ENCODE peak calls at places on chromosome 1, in seven cellular contexts. One of them, this sample, is unnamed. For H3K4me1 and H3K36me3, the result is how much of the 10 kb centered on the place peaks cover.

GRCh38 chr1:235079443-235079967 is 49.1 kb downstream of the TOMM20 start:
- DNase-seq in heart left ventricle: no peak
- DNase-seq in uterus: no peak
- DNase-seq in GM23248: peak
- DNase-seq in stomach: peak
- DNase-seq in SJSA1: no peak
- DNase-seq in astrocyte: peak
- DNase-seq in this sample: no peak

GRCh38 chr1:87334351-87335174 is 5.9 kb downstream of the LMO4 start:
- DNase-seq in heart left ventricle: no peak
- DNase-seq in uterus: peak
- DNase-seq in GM23248: peak
- DNase-seq in stomach: no peak
- DNase-seq in SJSA1: peak
- DNase-seq in astrocyte: peak
- DNase-seq in this sample: peak

GRCh38 chr1:160004427-160004826 is 27.4 kb downstream of the PIGM start:
- DNase-seq in heart left ventricle: no peak
- DNase-seq in uterus: no peak
- DNase-seq in GM23248: no peak
- DNase-seq in stomach: no peak
- DNase-seq in SJSA1: no peak
- DNase-seq in astrocyte: no peak
- DNase-seq in this sample: no peak

GRCh38 chr1:113662097-113662496 is 97.2 kb downstream of the PHTF1 start:
- DNase-seq in heart left ventricle: no peak
- DNase-seq in uterus: no peak
- DNase-seq in GM23248: no peak
- DNase-seq in stomach: no peak
- DNase-seq in SJSA1: no peak
- DNase-seq in astrocyte: no peak
- DNase-seq in this sample: no peak

GRCh38 chr1:12208764-12209494 is 20.9 kb upstream of the VPS13D start:
- DNase-seq in heart left ventricle: peak
- DNase-seq in uterus: peak
- DNase-seq in GM23248: peak
- DNase-seq in stomach: peak
- DNase-seq in SJSA1: peak
- DNase-seq in astrocyte: peak
- DNase-seq in this sample: peak

GRCh38 chr1:228410671-228411070 is 4.0 kb upstream of the TRIM11 start:
- DNase-seq in heart left ventricle: no peak
- DNase-seq in uterus: no peak
- DNase-seq in GM23248: no peak
- DNase-seq in stomach: no peak
- DNase-seq in SJSA1: no peak
- DNase-seq in astrocyte: no peak
- DNase-seq in this sample: no peak

GRCh38 chr1:51768971-51769601 is 109.4 kb downstream of the NRDC start:
- DNase-seq in heart left ventricle: no peak
- DNase-seq in uterus: no peak
- DNase-seq in GM23248: peak
- DNase-seq in stomach: no peak
- DNase-seq in SJSA1: no peak
- DNase-seq in astrocyte: peak
- DNase-seq in this sample: peak

GRCh38 chr1:183438060-183438459 is 19.9 kb upstream of the NMNAT2 start:
- DNase-seq in heart left ventricle: no peak
- DNase-seq in uterus: no peak
- DNase-seq in GM23248: no peak
- DNase-seq in stomach: no peak
- DNase-seq in SJSA1: no peak
- DNase-seq in astrocyte: no peak
- DNase-seq in this sample: no peak

GRCh38 chr1:158011714-158012113 is 18.3 kb downstream of the KIRREL1 start:
- DNase-seq in heart left ventricle: no peak
- DNase-seq in uterus: peak
- DNase-seq in GM23248: peak
- DNase-seq in stomach: no peak
- DNase-seq in SJSA1: no peak
- DNase-seq in astrocyte: no peak
- DNase-seq in this sample: no peak

GRCh38 chr1:43317817-43318471 is 17.2 kb downstream of the TIE1 start:
- DNase-seq in heart left ventricle: no peak
- DNase-seq in uterus: no peak
- DNase-seq in GM23248: peak
- DNase-seq in stomach: no peak
- DNase-seq in SJSA1: no peak
- DNase-seq in astrocyte: peak
- DNase-seq in this sample: no peak

GRCh38 chr1:43319288-43319687 is 18.3 kb upstream of the MPL start:
- DNase-seq in heart left ventricle: no peak
- DNase-seq in uterus: no peak
- DNase-seq in GM23248: no peak
- DNase-seq in stomach: no peak
- DNase-seq in SJSA1: no peak
- DNase-seq in astrocyte: no peak
- DNase-seq in this sample: no peak

GRCh38 chr1:43316738-43317520 is 16.1 kb downstream of the TIE1 start:
- DNase-seq in heart left ventricle: no peak
- DNase-seq in uterus: no peak
- DNase-seq in GM23248: peak
- DNase-seq in stomach: no peak
- DNase-seq in SJSA1: no peak
- DNase-seq in astrocyte: no peak
- DNase-seq in this sample: no peak

GRCh38 chr1:43319766-43320165 is 17.9 kb upstream of the MPL start:
- DNase-seq in heart left ventricle: no peak
- DNase-seq in uterus: no peak
- DNase-seq in GM23248: no peak
- DNase-seq in stomach: no peak
- DNase-seq in SJSA1: no peak
- DNase-seq in astrocyte: no peak
- DNase-seq in this sample: no peak

DNA sequence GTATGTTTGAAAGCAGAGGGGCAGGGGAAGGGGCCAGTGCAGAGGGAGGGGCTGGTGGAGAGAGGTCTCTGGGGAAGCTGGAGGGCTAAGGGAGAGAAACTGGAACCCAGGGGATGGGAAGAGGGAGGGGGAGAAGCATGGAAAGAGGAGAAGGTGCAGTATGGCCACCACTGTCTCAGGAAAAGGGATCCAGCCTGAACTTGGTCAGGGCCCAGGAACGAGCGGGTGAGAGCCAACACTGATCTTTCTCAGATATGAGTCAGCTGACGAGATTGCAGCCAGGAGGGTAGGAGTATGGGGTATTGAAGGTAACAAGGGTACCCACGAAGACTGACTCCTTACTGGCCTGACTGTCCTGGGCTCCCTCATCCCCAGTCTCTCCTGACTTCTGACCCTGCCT is 18.0 kb downstream of the TIE1 start:
- DNase-seq in heart left ventricle: no peak
- DNase-seq in uterus: no peak
- DNase-seq in GM23248: no peak
- DNase-seq in stomach: no peak
- DNase-seq in SJSA1: no peak
- DNase-seq in astrocyte: no peak
- DNase-seq in this sample: no peak
- H3K4me1 ChIP-seq in heart left ventricle: under half
- H3K4me1 ChIP-seq in uterus: under half
- H3K4me1 ChIP-seq in GM23248: under half
- H3K4me1 ChIP-seq in stomach: under half
- H3K4me1 ChIP-seq in SJSA1: under half
- H3K4me1 ChIP-seq in astrocyte: under half
- H3K4me1 ChIP-seq in this sample: under half

DNA sequence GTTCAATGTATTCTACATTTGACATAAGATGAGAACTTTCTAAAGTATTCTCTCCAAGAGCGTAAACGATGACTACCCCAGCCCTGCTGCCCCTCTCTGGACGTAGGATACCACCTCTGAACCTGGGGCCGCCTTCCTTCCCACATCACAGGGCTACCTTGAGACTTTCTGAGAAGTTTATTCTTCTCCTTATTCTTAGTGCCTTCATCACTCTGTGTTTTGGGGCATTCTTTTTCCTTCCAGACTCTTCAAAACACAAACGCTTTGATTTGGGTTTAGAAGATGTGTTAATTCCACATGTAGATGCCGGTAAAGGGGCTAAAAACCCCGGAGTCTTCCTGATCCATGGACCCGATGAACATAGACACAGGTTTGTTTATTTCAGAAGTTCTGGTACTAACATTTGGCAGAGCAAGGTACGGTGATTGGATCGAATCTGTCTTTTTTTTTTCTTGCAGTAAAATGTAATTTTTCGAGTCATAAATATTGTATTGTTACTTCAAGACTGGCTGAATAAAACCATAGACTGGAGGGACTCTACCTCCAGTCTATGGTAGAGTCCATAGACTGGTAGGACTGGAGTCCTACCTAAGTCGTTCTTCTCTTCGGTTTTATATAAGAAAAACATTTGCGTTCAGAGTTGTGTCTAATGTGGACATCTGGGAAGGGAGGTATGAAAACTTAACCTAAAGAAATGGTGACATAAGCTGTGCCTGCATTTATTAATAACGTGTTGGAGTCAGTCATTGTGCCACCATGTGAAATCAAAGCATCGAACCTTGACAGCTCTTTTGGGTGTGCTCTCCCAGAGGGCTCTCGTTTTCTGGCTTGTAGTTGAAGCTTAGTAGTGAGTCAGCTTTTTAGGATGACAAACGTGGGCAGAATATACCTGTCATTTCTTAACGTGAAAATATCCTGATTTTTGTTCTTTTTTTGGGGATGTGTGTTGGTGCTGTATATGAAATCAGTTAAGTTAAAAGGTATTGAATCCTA is 1.2 kb downstream of the MAN1A2 start:
- DNase-seq in heart left ventricle: no peak
- DNase-seq in uterus: no peak
- DNase-seq in GM23248: peak
- DNase-seq in stomach: no peak
- DNase-seq in SJSA1: no peak
- DNase-seq in astrocyte: peak
- DNase-seq in this sample: no peak
- H3K27ac ChIP-seq in heart left ventricle: peak
- H3K27ac ChIP-seq in uterus: peak
- H3K27ac ChIP-seq in GM23248: peak
- H3K27ac ChIP-seq in stomach: peak
- H3K27ac ChIP-seq in SJSA1: no peak
- H3K27ac ChIP-seq in astrocyte: peak
- H3K27ac ChIP-seq in this sample: peak

GRCh38 chr1:156740307-156740678 is 595 bp downstream of the MRPL24 start:
- DNase-seq in heart left ventricle: no peak
- DNase-seq in uterus: no peak
- DNase-seq in GM23248: peak
- DNase-seq in stomach: no peak
- DNase-seq in SJSA1: no peak
- DNase-seq in astrocyte: no peak
- DNase-seq in this sample: no peak

GRCh38 chr1:156738916-156739315 is 2.0 kb downstream of the MRPL24 start:
- DNase-seq in heart left ventricle: no peak
- DNase-seq in uterus: no peak
- DNase-seq in GM23248: no peak
- DNase-seq in stomach: no peak
- DNase-seq in SJSA1: no peak
- DNase-seq in astrocyte: no peak
- DNase-seq in this sample: no peak

GRCh38 chr1:156740679-156741612 is at the start of gene MRPL24:
- DNase-seq in heart left ventricle: peak
- DNase-seq in uterus: peak
- DNase-seq in GM23248: peak
- DNase-seq in stomach: peak
- DNase-seq in SJSA1: peak
- DNase-seq in astrocyte: peak
- DNase-seq in this sample: peak

GRCh38 chr1:156741613-156741983 is 710 bp upstream of the MRPL24 start:
- DNase-seq in heart left ventricle: no peak
- DNase-seq in uterus: no peak
- DNase-seq in GM23248: no peak
- DNase-seq in stomach: no peak
- DNase-seq in SJSA1: no peak
- DNase-seq in astrocyte: no peak
- DNase-seq in this sample: no peak

GRCh38 chr1:156738407-156738806 is 2.5 kb downstream of the MRPL24 start:
- DNase-seq in heart left ventricle: no peak
- DNase-seq in uterus: no peak
- DNase-seq in GM23248: no peak
- DNase-seq in stomach: no peak
- DNase-seq in SJSA1: no peak
- DNase-seq in astrocyte: no peak
- DNase-seq in this sample: no peak
- H3K36me3 ChIP-seq in heart left ventricle: under half
- H3K36me3 ChIP-seq in uterus: under half
- H3K36me3 ChIP-seq in GM23248: under half
- H3K36me3 ChIP-seq in stomach: half or more
- H3K36me3 ChIP-seq in SJSA1: half or more
- H3K36me3 ChIP-seq in astrocyte: under half
- H3K36me3 ChIP-seq in this sample: under half

GRCh38 chr1:244431166-244431565 is 20.5 kb downstream of the ADSS2 start:
- DNase-seq in heart left ventricle: no peak
- DNase-seq in uterus: no peak
- DNase-seq in GM23248: no peak
- DNase-seq in stomach: no peak
- DNase-seq in SJSA1: no peak
- DNase-seq in astrocyte: no peak
- DNase-seq in this sample: no peak

GRCh38 chr1:244437108-244437507 is 14.6 kb downstream of the ADSS2 start:
- DNase-seq in heart left ventricle: no peak
- DNase-seq in uterus: no peak
- DNase-seq in GM23248: peak
- DNase-seq in stomach: no peak
- DNase-seq in SJSA1: no peak
- DNase-seq in astrocyte: peak
- DNase-seq in this sample: no peak

GRCh38 chr1:244436336-244437102 is 15.2 kb downstream of the ADSS2 start:
- DNase-seq in heart left ventricle: no peak
- DNase-seq in uterus: no peak
- DNase-seq in GM23248: peak
- DNase-seq in stomach: no peak
- DNase-seq in SJSA1: no peak
- DNase-seq in astrocyte: peak
- DNase-seq in this sample: no peak

GRCh38 chr1:244439391-244440032 is 12.2 kb downstream of the ADSS2 start:
- DNase-seq in heart left ventricle: no peak
- DNase-seq in uterus: no peak
- DNase-seq in GM23248: no peak
- DNase-seq in stomach: no peak
- DNase-seq in SJSA1: no peak
- DNase-seq in astrocyte: no peak
- DNase-seq in this sample: no peak

DNA sequence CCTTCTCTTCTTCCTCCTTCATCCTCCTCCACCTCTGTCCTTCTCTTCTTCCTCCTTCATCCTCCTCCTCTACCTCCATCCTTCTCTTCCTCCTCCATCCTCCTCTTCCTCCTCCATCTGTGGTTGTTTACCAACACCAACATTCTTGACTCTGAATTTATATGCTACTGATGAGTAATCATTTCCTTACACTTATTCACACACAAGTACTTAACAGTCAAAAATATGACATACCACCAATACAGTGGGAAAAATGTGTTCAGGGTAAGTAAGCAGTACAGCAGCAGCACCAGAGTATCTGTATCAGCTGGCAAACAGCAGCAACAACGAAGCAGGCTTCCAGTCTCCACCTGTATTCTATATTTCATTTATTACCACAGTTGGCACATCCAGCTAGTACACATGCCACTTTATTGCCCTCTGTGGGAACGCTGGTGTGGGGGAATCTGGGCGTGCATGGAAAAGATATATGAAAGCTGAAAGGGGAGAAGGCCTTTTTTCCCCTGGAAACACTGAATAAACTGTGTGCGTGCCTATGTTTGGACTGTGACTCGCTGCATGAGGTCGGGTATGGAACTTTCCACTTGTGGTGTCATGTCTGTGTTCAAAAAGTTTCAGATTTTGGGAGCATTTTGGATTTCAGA is 16.0 kb downstream of the ADSS2 start:
- DNase-seq in heart left ventricle: no peak
- DNase-seq in uterus: no peak
- DNase-seq in GM23248: peak
- DNase-seq in stomach: no peak
- DNase-seq in SJSA1: no peak
- DNase-seq in astrocyte: peak
- DNase-seq in this sample: no peak
- H3K4me1 ChIP-seq in heart left ventricle: under half
- H3K4me1 ChIP-seq in uterus: under half
- H3K4me1 ChIP-seq in GM23248: under half
- H3K4me1 ChIP-seq in stomach: under half
- H3K4me1 ChIP-seq in SJSA1: under half
- H3K4me1 ChIP-seq in astrocyte: under half
- H3K4me1 ChIP-seq in this sample: under half